ENCODE peak calls at places on chromosomes 5 and 9, in ten cellular contexts. Q, J, O, A, Z, B, G, F, V and M are unnamed samples.
A peak's percentile ranks its signal among the peaks of the same experiment; 100 is the strongest.

GRCh38 chr9:120336021-120336752 is 243.8 kb downstream of the CDK5RAP2 start:
- DNase-seq in Q (no peak), J (no peak), O (peak; percentile 13), A (no peak), Z (no peak), B (no peak), G (no peak), F (no peak), V (no peak), M (no peak)

GRCh38 chr9:124218438-124219289 is 39.1 kb upstream of the NEK6 start:
- DNase-seq in Q (peak; percentile 72), J (peak; percentile 64), O (peak; percentile 31), A (peak; percentile 53), Z (peak; percentile 87), B (no peak), G (peak; percentile 80), F (no peak), V (no peak), M (peak; percentile 56)

GRCh38 chr5:180130876-180131740 is 59.5 kb upstream of the RNF130 start:
- DNase-seq in Q (no peak), J (no peak), O (no peak), A (no peak), Z (no peak), B (no peak), G (no peak), F (no peak), V (no peak), M (no peak)

GRCh38 chr9:69976165-69976564 is 67.5 kb upstream of the MAMDC2 start:
- DNase-seq in Q (no peak), J (peak; percentile 70), O (no peak), A (peak; percentile 71), Z (no peak), B (no peak), G (peak; percentile 95), F (no peak), V (no peak), M (peak; percentile 58)

GRCh38 chr5:170225326-170226137 is 7.3 kb upstream of the C5orf58 start:
- DNase-seq in Q (no peak), J (peak; percentile 59), O (peak; percentile 66), A (peak; percentile 65), Z (peak; percentile 63), B (peak; percentile 49), G (peak; percentile 72), F (peak; percentile 77), V (no peak), M (peak; percentile 69)

GRCh38 chr5:123950701-123951100 is 438.7 kb downstream of the CSNK1G3 start:
- DNase-seq in Q (no peak), J (no peak), O (no peak), A (no peak), Z (no peak), B (no peak), G (no peak), F (no peak), V (no peak), M (no peak)

GRCh38 chr5:136907371-136907770 is 542.0 kb upstream of the TRPC7 start:
- DNase-seq in Q (no peak), J (no peak), O (no peak), A (no peak), Z (no peak), B (no peak), G (no peak), F (no peak), V (no peak), M (no peak)

GRCh38 chr5:171450423-171451246 is 31.2 kb downstream of the FGF18 start:
- DNase-seq in Q (no peak), J (peak; percentile 80), O (peak; percentile 11), A (peak; percentile 60), Z (peak; percentile 63), B (no peak), G (peak; percentile 81), F (peak; percentile 75), V (no peak), M (peak; percentile 61)

GRCh38 chr5:163914911-163915310 is 409.5 kb downstream of the MAT2B start:
- DNase-seq in Q (no peak), J (no peak), O (no peak), A (no peak), Z (no peak), B (no peak), G (no peak), F (no peak), V (no peak), M (no peak)

GRCh38 chr9:136787690-136788400 is 3.3 kb upstream of the TMEM141 start:
- DNase-seq in Q (no peak), J (no peak), O (peak; percentile 73), A (peak; percentile 47), Z (peak; percentile 65), B (peak; percentile 58), G (peak; percentile 63), F (no peak), V (no peak), M (peak; percentile 49)

GRCh38 chr5:137888875-137889759 is at the start of gene PKD2L2:
- DNase-seq in Q (peak; percentile 52), J (peak; percentile 42), O (peak; percentile 88), A (peak; percentile 73), Z (peak; percentile 86), B (peak; percentile 65), G (peak; percentile 74), F (peak; percentile 83), V (no peak), M (no peak)

GRCh38 chr5:35538198-35538931 is 79.3 kb upstream of the SPEF2 start:
- DNase-seq in Q (no peak), J (no peak), O (no peak), A (no peak), Z (no peak), B (no peak), G (no peak), F (no peak), V (no peak), M (no peak)

GRCh38 chr5:11248958-11249357 is 487.9 kb upstream of the DAP start:
- DNase-seq in Q (no peak), J (no peak), O (no peak), A (no peak), Z (no peak), B (no peak), G (no peak), F (no peak), V (no peak), M (no peak)

GRCh38 chr5:61159070-61159469 is 3.2 kb downstream of the SMIM15 start:
- DNase-seq in Q (no peak), J (no peak), O (no peak), A (no peak), Z (no peak), B (no peak), G (no peak), F (no peak), V (no peak), M (no peak)

GRCh38 chr9:13171261-13171660 is 108.2 kb downstream of the MPDZ start:
- DNase-seq in Q (no peak), J (no peak), O (no peak), A (peak; percentile 7), Z (no peak), B (no peak), G (no peak), F (no peak), V (no peak), M (no peak)